ENCODE peak calls at places on chromosome 1, in four cellular contexts. One of them, this sample, is unnamed.

GRCh38 chr1:16913616-16913865 is 8.2 kb upstream of the CROCC start:
- DNase-seq in naive thymus-derived CD8-positive, alpha-beta T cell: no peak
- DNase-seq in M059J: no peak
- DNase-seq in central memory CD8-positive, alpha-beta T cell: no peak
- DNase-seq in this sample: no peak

GRCh38 chr1:245242989-245243388 is 88.2 kb downstream of the KIF26B start:
- DNase-seq in naive thymus-derived CD8-positive, alpha-beta T cell: no peak
- DNase-seq in M059J: no peak
- DNase-seq in central memory CD8-positive, alpha-beta T cell: no peak
- DNase-seq in this sample: no peak

GRCh38 chr1:15684468-15685283 is 556 bp downstream of the PLEKHM2 start:
- DNase-seq in naive thymus-derived CD8-positive, alpha-beta T cell: peak
- DNase-seq in M059J: peak
- DNase-seq in central memory CD8-positive, alpha-beta T cell: peak
- DNase-seq in this sample: peak

GRCh38 chr1:204398197-204399125 is 13.2 kb downstream of the PPP1R15B start:
- DNase-seq in naive thymus-derived CD8-positive, alpha-beta T cell: peak
- DNase-seq in M059J: peak
- DNase-seq in central memory CD8-positive, alpha-beta T cell: no peak
- DNase-seq in this sample: peak

GRCh38 chr1:8705104-8705503 is 112.3 kb downstream of the RERE start:
- DNase-seq in naive thymus-derived CD8-positive, alpha-beta T cell: no peak
- DNase-seq in M059J: no peak
- DNase-seq in central memory CD8-positive, alpha-beta T cell: no peak
- DNase-seq in this sample: no peak

GRCh38 chr1:210821615-210822014 is 312.3 kb downstream of the KCNH1 start:
- DNase-seq in naive thymus-derived CD8-positive, alpha-beta T cell: no peak
- DNase-seq in M059J: no peak
- DNase-seq in central memory CD8-positive, alpha-beta T cell: no peak
- DNase-seq in this sample: no peak

GRCh38 chr1:204363335-204364114 is 3.8 kb upstream of the PLEKHA6 start:
- DNase-seq in naive thymus-derived CD8-positive, alpha-beta T cell: peak
- DNase-seq in M059J: peak
- DNase-seq in central memory CD8-positive, alpha-beta T cell: peak
- DNase-seq in this sample: peak

GRCh38 chr1:73556270-73556669 is 641.7 kb downstream of the LRRIQ3 start:
- DNase-seq in naive thymus-derived CD8-positive, alpha-beta T cell: no peak
- DNase-seq in M059J: no peak
- DNase-seq in central memory CD8-positive, alpha-beta T cell: no peak
- DNase-seq in this sample: no peak

GRCh38 chr1:113615425-113615824 is 143.9 kb downstream of the PHTF1 start:
- DNase-seq in naive thymus-derived CD8-positive, alpha-beta T cell: no peak
- DNase-seq in M059J: peak
- DNase-seq in central memory CD8-positive, alpha-beta T cell: no peak
- DNase-seq in this sample: peak

GRCh38 chr1:111099289-111099688 is 40.6 kb downstream of the DRAM2 start:
- DNase-seq in naive thymus-derived CD8-positive, alpha-beta T cell: no peak
- DNase-seq in M059J: no peak
- DNase-seq in central memory CD8-positive, alpha-beta T cell: no peak
- DNase-seq in this sample: no peak

This sample was measured in fibroblast of mammary gland.